ENCODE peak calls at places on chromosomes 2 and 18, in eight cellular contexts. J, H, T, Q, X, F, R and I are unnamed samples.

GRCh38 chr2:48532824-48533223 is 2.9 kb downstream of the STON1 start:
- DNase-seq in H (no peak), F (no peak), Q (no peak), J (no peak), T (no peak), R (no peak), X (no peak), I (no peak)

GRCh38 chr2:229501051-229501794 is 213.1 kb downstream of the DNER start:
- DNase-seq in H (no peak), Q (no peak), J (no peak), F (no peak), T (no peak), X (no peak), R (peak; percentile 41), I (no peak)

GRCh38 chr2:43024515-43024962 is 201.9 kb downstream of the ZFP36L2 start:
- DNase-seq in J (peak; percentile 78), X (peak; percentile 84), F (peak; percentile 42), T (peak; percentile 27), R (peak; percentile 70), H (peak; percentile 77), Q (peak; percentile 66), I (peak; percentile 86)

GRCh38 chr2:173962583-173963110 is 2.5 kb downstream of the SP3 start:
- DNase-seq in J (no peak), Q (no peak), X (no peak), R (no peak), F (no peak), H (no peak), T (no peak), I (no peak)

GRCh38 chr2:229715895-229716507 is 1.6 kb upstream of the DNER start:
- DNase-seq in R (peak; percentile 46), J (peak; percentile 33), H (no peak), T (no peak), Q (no peak), X (peak; percentile 55), F (no peak), I (peak; percentile 58)

GRCh38 chr2:8639122-8639635 is 42.7 kb upstream of the ID2 start:
- DNase-seq in X (no peak), H (no peak), T (no peak), R (no peak), Q (no peak), F (no peak), J (no peak), I (no peak)

GRCh38 chr18:27899893-27900292 is 277.0 kb downstream of the CDH2 start:
- DNase-seq in R (no peak), J (no peak), H (no peak), T (no peak), Q (no peak), X (no peak), F (no peak), I (no peak)

GRCh38 chr2:108934151-108934550 is 54.9 kb downstream of the EDAR start:
- DNase-seq in X (no peak), Q (no peak), T (no peak), R (no peak), H (no peak), F (no peak), J (no peak), I (no peak)

GRCh38 chr18:36273347-36273746 is 24.2 kb upstream of the FHOD3 start:
- DNase-seq in R (no peak), J (no peak), X (no peak), T (no peak), F (no peak), H (no peak), Q (no peak), I (no peak)

GRCh38 chr2:236049981-236050380 is 118.2 kb downstream of the GBX2 start:
- DNase-seq in X (no peak), F (no peak), R (peak; percentile 9), Q (no peak), H (no peak), T (no peak), J (no peak), I (no peak)

GRCh38 chr2:127674241-127675209 is 805 bp downstream of the LIMS2 start:
- DNase-seq in J (no peak), T (no peak), H (peak; percentile 70), F (no peak), X (peak; percentile 35), Q (peak; percentile 62), R (no peak), I (peak; percentile 28)

GRCh38 chr2:239363946-239364637 is 36.7 kb downstream of the HDAC4 start:
- DNase-seq in H (no peak), J (no peak), Q (no peak), R (no peak), T (no peak), X (no peak), F (no peak), I (no peak)

GRCh38 chr2:237702439-237703397 is 75.3 kb downstream of the LRRFIP1 start:
- DNase-seq in H (peak; percentile 51), J (no peak), R (peak; percentile 83), X (peak; percentile 77), T (no peak), F (peak; percentile 89), Q (peak; percentile 61), I (peak; percentile 47)

GRCh38 chr2:164504253-164504652 is 117.0 kb downstream of the GRB14 start:
- DNase-seq in T (no peak), Q (no peak), F (no peak), R (peak; percentile 19), J (peak; percentile 15), H (no peak), X (peak; percentile 72), I (peak; percentile 62)

GRCh38 chr2:88669371-88670214 is 21.9 kb upstream of the RPIA start:
- DNase-seq in Q (no peak), H (no peak), X (peak; percentile 33), R (peak; percentile 77), F (peak; percentile 40), T (no peak), J (peak; percentile 31), I (peak; percentile 54)

GRCh38 chr2:209619782-209620181 is 151.8 kb upstream of the UNC80 start:
- DNase-seq in H (no peak), X (no peak), Q (no peak), R (peak; percentile 4), F (no peak), T (no peak), J (no peak), I (no peak)

GRCh38 chr2:45578056-45578843 is 32.8 kb downstream of the SRBD1 start:
- DNase-seq in H (no peak), J (peak; percentile 34), X (peak; percentile 33), F (peak; percentile 54), Q (no peak), R (peak; percentile 76), T (no peak), I (no peak)

GRCh38 chr2:26735883-26736588 is 28.0 kb upstream of the SLC35F6 start:
- DNase-seq in Q (no peak), H (no peak), T (no peak), R (no peak), X (no peak), J (no peak), F (no peak), I (no peak)

GRCh38 chr2:219531639-219532377 is 11.8 kb downstream of the CHPF start:
- DNase-seq in J (no peak), T (no peak), F (no peak), R (no peak), X (no peak), H (no peak), Q (no peak), I (no peak)

DNA sequence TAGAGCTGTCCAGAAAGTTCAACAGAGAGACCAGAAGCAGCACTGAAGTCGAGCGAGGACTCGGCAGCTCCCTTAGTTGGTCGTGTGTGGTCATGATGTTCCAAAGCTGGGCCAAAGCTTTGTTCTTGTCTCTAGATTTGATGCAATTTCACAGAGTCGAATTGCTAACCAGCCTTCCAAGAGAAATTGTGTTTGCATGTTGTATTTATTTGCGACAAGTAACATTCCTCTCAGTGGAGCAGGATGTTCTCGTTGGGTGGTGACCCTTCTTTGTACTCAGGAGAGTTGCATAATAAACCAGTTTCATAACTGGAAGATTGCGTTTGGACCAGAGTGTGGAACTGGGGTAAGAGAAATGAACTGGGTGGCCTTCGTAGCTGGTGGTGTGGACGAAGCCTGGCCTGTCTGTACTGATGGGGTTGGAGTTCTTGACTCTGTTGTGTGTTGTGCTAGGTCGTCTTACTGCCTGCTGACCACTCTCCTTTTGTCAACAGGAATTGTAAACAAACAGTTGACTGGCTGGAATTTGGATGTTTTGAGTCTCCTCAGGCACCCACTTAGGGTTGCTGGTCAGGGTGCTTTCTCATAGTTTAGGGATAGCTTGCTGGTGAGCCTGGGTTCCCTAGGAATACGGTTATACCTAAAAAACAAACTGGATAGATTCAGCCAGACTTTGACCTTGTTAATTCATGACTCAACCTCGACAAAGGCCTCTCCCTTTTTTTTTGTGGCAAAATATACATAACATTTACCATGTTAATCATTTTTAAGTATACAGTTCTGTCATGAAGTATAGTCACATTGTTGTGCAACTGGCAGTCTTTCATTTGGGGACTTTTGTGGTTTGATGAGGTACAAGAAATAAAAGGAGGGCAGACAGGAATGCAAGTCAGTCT is 28.9 kb upstream of the TOGARAM2 start:
- DNase-seq in T (peak; percentile 80), Q (no peak), J (no peak), F (peak; percentile 13), R (peak; percentile 97), X (no peak), H (no peak), I (no peak)
- TF ChIP-seq CTCF in T (no peak), Q (no peak), J (no peak), F (no peak), R (no peak), X (no peak), H (no peak), I (no peak)

GRCh38 chr2:84944257-84944909 is 26.6 kb upstream of the KCMF1 start:
- DNase-seq in H (no peak), T (no peak), X (no peak), Q (no peak), R (no peak), F (no peak), J (no peak), I (no peak)

GRCh38 chr2:84947010-84947593 is 23.9 kb upstream of the KCMF1 start:
- DNase-seq in F (no peak), J (no peak), R (no peak), X (no peak), Q (no peak), H (no peak), T (no peak), I (no peak)

GRCh38 chr2:84942964-84943421 is 28.0 kb upstream of the KCMF1 start:
- DNase-seq in F (no peak), R (no peak), Q (no peak), J (no peak), H (no peak), X (no peak), T (no peak), I (no peak)

GRCh38 chr2:84942166-84942565 is 28.8 kb upstream of the KCMF1 start:
- DNase-seq in F (no peak), X (no peak), T (no peak), J (no peak), H (no peak), R (no peak), Q (no peak), I (no peak)

GRCh38 chr2:84946204-84947009 is 24.6 kb upstream of the KCMF1 start:
- DNase-seq in X (no peak), J (no peak), F (peak; percentile 71), Q (no peak), H (no peak), T (no peak), R (peak; percentile 56), I (peak; percentile 87)
- TF ChIP-seq CTCF in X (no peak), J (no peak), F (no peak), Q (no peak), H (no peak), T (no peak), R (no peak), I (no peak)

GRCh38 chr2:33412920-33413319 is 63.5 kb upstream of the RASGRP3 start:
- DNase-seq in R (peak; percentile 85), F (peak; percentile 61), X (no peak), H (no peak), Q (no peak), T (no peak), J (no peak), I (peak; percentile 22)
- TF ChIP-seq CTCF in R (peak; percentile 71), F (peak; percentile 69), X (peak; percentile 53), H (peak; percentile 25), Q (peak; percentile 70), T (peak; percentile 59), J (no peak), I (peak; percentile 22)

GRCh38 chr18:42030586-42031182 is 75.7 kb downstream of the PIK3C3 start:
- DNase-seq in R (peak; percentile 63), T (no peak), F (peak; percentile 29), Q (no peak), H (no peak), J (peak; percentile 56), X (peak; percentile 68), I (peak; percentile 37)
- TF ChIP-seq CTCF in R (peak; percentile 92), T (no peak), F (peak; percentile 89), Q (peak; percentile 60), H (peak; percentile 11), J (peak; percentile 57), X (peak; percentile 81), I (peak; percentile 65)